ENCODE peak calls at places on chromosomes 12 and 14, in nine cellular contexts. E, C, B, L, M, H, S, J and Y are unnamed samples.
A peak's percentile ranks its signal among the peaks of the same experiment; 100 is the strongest.

GRCh38 chr14:53109028-53109687 is 44.0 kb downstream of the DDHD1 start:
- ATAC-seq in E (peak; percentile 87), C (no peak), B (no peak), L (peak; percentile 39), M (peak; percentile 27), H (peak; percentile 91), S (peak; percentile 82), J (no peak), Y (peak; percentile 94)

GRCh38 chr12:109310247-109311125 is 1.4 kb upstream of the FOXN4 start:
- ATAC-seq in E (peak; percentile 10), C (no peak), B (peak; percentile 56), L (no peak), M (peak; percentile 50), H (peak; percentile 42), S (peak; percentile 62), J (no peak), Y (peak; percentile 34)

GRCh38 chr14:30559638-30560071 is 697 bp downstream of the G2E3 start:
- ATAC-seq in E (peak; percentile 33), C (no peak), B (peak; percentile 32), L (peak; percentile 34), M (peak; percentile 6), H (peak; percentile 14), S (peak; percentile 38), J (no peak), Y (peak; percentile 5)

GRCh38 chr14:23621204-23621931 is 14.8 kb upstream of the DHRS2 start:
- ATAC-seq in E (no peak), C (no peak), B (no peak), L (no peak), M (peak; percentile 83), H (no peak), S (no peak), J (no peak), Y (no peak)

GRCh38 chr12:69988601-69989194 is 163.7 kb downstream of the MYRFL start:
- ATAC-seq in E (no peak), C (peak; percentile 71), B (no peak), L (peak; percentile 80), M (no peak), H (no peak), S (no peak), J (peak; percentile 69), Y (no peak)

GRCh38 chr12:107468976-107469375 is 216.6 kb upstream of the PWP1 start:
- ATAC-seq in E (no peak), C (no peak), B (no peak), L (no peak), M (no peak), H (no peak), S (no peak), J (no peak), Y (no peak)

GRCh38 chr12:91732086-91732485 is 413.6 kb downstream of the BTG1 start:
- ATAC-seq in E (no peak), C (no peak), B (no peak), L (no peak), M (no peak), H (no peak), S (no peak), J (no peak), Y (no peak)

GRCh38 chr12:10140001-10140400 is 10.0 kb upstream of the CLEC7A start:
- ATAC-seq in E (no peak), C (peak; percentile 62), B (peak; percentile 45), L (peak; percentile 60), M (peak; percentile 84), H (no peak), S (peak; percentile 38), J (no peak), Y (no peak)

GRCh38 chr14:91883770-91884169 is 16.4 kb upstream of the TC2N start:
- ATAC-seq in E (no peak), C (peak; percentile 82), B (no peak), L (peak; percentile 66), M (no peak), H (no peak), S (no peak), J (peak; percentile 79), Y (no peak)

GRCh38 chr12:44053550-44054243 is 217.8 kb downstream of the TMEM117 start:
- ATAC-seq in E (no peak), C (peak; percentile 65), B (no peak), L (peak; percentile 84), M (no peak), H (no peak), S (no peak), J (no peak), Y (no peak)

GRCh38 chr12:121968880-121969279 is 50.5 kb downstream of the CFAP251 start:
- ATAC-seq in E (no peak), C (no peak), B (peak; percentile 30), L (peak; percentile 33), M (no peak), H (no peak), S (no peak), J (no peak), Y (peak; percentile 74)